ENCODE peak calls at places on chromosomes 12 and 14, in ten cellular contexts. P, O, D, B, M, C, H, Q, R and Y are unnamed samples. For H3K9me3, the result is how much of the 10 kb centered on the place peaks cover.

GRCh38 chr14:54186821-54187365 is 209.9 kb upstream of the CDKN3 start:
- DNase-seq in P (no peak), O (no peak), D (no peak), B (no peak), M (no peak), C (no peak), H (no peak), Q (no peak), R (no peak), Y (no peak)

GRCh38 chr14:74582910-74583581 is 29.0 kb downstream of the LTBP2 start:
- DNase-seq in P (no peak), O (peak), D (no peak), B (no peak), M (no peak), C (no peak), H (peak), Q (no peak), R (peak), Y (peak)

GRCh38 chr12:10562306-10562933 is 51.0 kb downstream of the MAGOHB start:
- DNase-seq in P (no peak), O (no peak), D (peak), B (peak), M (no peak), C (no peak), H (peak), Q (no peak), R (no peak), Y (peak)

GRCh38 chr12:124910561-124911478 is 3.6 kb downstream of the UBC start:
- DNase-seq in P (no peak), O (no peak), D (no peak), B (no peak), M (no peak), C (no peak), H (no peak), Q (no peak), R (peak), Y (peak)

GRCh38 chr12:131194166-131194565 is 240.5 kb downstream of the ADGRD1 start:
- DNase-seq in P (no peak), O (no peak), D (peak), B (peak), M (no peak), C (no peak), H (no peak), Q (no peak), R (no peak), Y (no peak)

GRCh38 chr14:37480446-37481290 is 114.4 kb downstream of the FOXA1 start:
- DNase-seq in P (no peak), O (no peak), D (no peak), B (no peak), M (no peak), C (no peak), H (no peak), Q (no peak), R (no peak), Y (no peak)

GRCh38 chr12:19908825-19909224 is 459.5 kb upstream of the PDE3A start:
- DNase-seq in P (no peak), O (no peak), D (no peak), B (no peak), M (no peak), C (no peak), H (no peak), Q (no peak), R (no peak), Y (no peak)

GRCh38 chr12:66049538-66050282 is 80.8 kb downstream of the LLPH start:
- DNase-seq in P (no peak), O (no peak), D (no peak), B (no peak), M (no peak), C (no peak), H (no peak), Q (no peak), R (no peak), Y (no peak)

GRCh38 chr12:131095826-131096680 is 142.3 kb downstream of the ADGRD1 start:
- DNase-seq in P (peak), O (peak), D (no peak), B (no peak), M (no peak), C (no peak), H (no peak), Q (peak), R (no peak), Y (peak)

GRCh38 chr12:42498549-42499247 is 90.8 kb downstream of the PRICKLE1 start:
- DNase-seq in P (no peak), O (no peak), D (no peak), B (no peak), M (no peak), C (no peak), H (no peak), Q (no peak), R (no peak), Y (no peak)

GRCh38 chr12:57764662-57765002 is 2.2 kb downstream of the CYP27B1 start:
- DNase-seq in P (no peak), O (no peak), D (no peak), B (no peak), M (no peak), C (no peak), H (no peak), Q (no peak), R (peak), Y (no peak)

GRCh38 chr14:20215196-20215595 is 8.3 kb upstream of the OR11H6 start:
- DNase-seq in P (no peak), O (no peak), D (no peak), B (no peak), M (no peak), C (no peak), H (no peak), Q (no peak), R (no peak), Y (no peak)

GRCh38 chr14:68306265-68306933 is 486.5 kb downstream of the ZFP36L1 start:
- DNase-seq in P (no peak), O (no peak), D (no peak), B (no peak), M (no peak), C (peak), H (no peak), Q (no peak), R (no peak), Y (no peak)

GRCh38 chr12:91040356-91040755 is 17.5 kb downstream of the KERA start:
- DNase-seq in P (no peak), O (no peak), D (no peak), B (no peak), M (no peak), C (no peak), H (no peak), Q (no peak), R (no peak), Y (no peak)

GRCh38 chr12:26651566-26652188 is 181.3 kb downstream of the ITPR2 start:
- DNase-seq in P (peak), O (peak), D (peak), B (peak), M (peak), C (peak), H (peak), Q (peak), R (no peak), Y (peak)

DNA sequence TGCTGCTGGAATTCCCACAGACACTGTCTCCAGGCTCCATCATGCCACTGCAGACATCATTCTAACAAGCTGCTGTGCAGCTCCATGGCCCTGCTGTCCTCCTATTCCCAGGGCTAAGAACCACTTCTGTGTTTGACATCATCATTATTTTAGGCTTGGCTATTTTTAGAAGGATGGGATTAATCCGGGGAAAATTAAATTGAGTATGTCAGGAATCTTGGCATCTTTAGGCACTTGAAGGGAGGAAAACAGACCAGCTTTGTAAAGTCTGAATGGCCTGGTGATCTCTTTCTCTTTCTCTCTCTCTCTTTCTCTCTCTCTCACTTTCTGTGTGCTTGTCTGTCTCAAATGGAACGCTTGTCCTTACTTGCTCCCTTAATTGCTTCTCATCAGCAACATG is 568.3 kb upstream of the FLRT2 start:
- DNase-seq in P (no peak), O (peak), D (no peak), B (no peak), M (no peak), C (no peak), H (no peak), Q (no peak), R (peak), Y (no peak)
- H3K9me3 ChIP-seq in P (under half), O (under half), D (under half), B (under half), M (under half), C (under half), H (under half), Q (under half), R (under half), Y (under half)

DNA sequence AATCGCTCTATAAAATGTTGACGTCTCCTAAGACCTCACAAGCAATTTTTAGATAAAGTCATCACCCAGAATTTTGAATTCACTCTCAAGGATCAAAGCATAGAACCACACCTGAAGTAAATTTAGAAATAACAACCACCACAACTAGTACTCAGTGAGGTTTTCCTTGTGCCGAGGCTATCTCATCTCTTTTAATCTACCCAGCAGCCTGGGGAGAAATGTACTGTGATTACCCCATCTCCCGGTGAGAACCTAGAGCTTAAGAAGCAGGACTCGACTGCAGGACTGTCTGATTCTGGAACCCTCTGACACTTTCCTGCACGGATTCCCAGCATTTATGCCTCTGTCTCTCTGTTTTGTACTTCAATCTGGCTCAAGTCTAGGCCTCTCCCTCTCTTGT is 180.9 kb upstream of the PLXNC1 start:
- DNase-seq in P (no peak), O (no peak), D (no peak), B (no peak), M (no peak), C (no peak), H (no peak), Q (no peak), R (no peak), Y (no peak)
- H3K27ac ChIP-seq in P (no peak), O (no peak), D (no peak), B (no peak), M (no peak), C (no peak), H (no peak), Q (no peak), R (no peak), Y (no peak)

GRCh38 chr14:52954346-52955214 is 3.7 kb upstream of the FERMT2 start:
- DNase-seq in P (no peak), O (no peak), D (no peak), B (no peak), M (no peak), C (no peak), H (no peak), Q (no peak), R (no peak), Y (no peak)
- TF ChIP-seq POLR2A in P (peak), O (no peak), D (no peak), B (no peak), M (no peak), C (no peak), H (no peak), Q (no peak), R (no peak), Y (no peak)

DNA sequence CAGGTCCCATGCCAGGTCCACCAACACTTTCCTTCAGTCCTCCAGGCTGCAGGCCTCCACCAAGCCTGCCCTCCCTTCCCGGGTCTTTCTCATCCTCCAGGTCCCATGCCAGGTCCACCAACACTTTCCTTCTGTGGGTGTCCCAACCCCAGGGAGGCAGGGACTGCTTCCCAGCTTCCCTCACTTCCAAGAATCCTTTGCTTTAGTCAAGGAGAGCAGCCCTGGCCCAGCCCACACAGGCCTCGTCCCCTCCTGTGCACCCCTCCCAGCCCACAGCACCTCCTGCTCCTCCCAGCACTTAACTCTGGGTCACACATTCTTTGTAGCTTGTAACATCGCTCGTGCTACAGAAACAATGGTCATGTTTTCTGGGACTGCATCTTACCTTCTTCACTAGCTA is 72.9 kb downstream of the TESC start:
- DNase-seq in P (no peak), O (no peak), D (no peak), B (no peak), M (no peak), C (no peak), H (no peak), Q (no peak), R (no peak), Y (no peak)
- H3K9me3 ChIP-seq in P (under half), O (under half), D (under half), B (under half), M (under half), C (under half), H (under half), Q (under half), R (under half), Y (under half)

GRCh38 chr12:6044082-6044481 is 80.4 kb downstream of the VWF start:
- DNase-seq in P (no peak), O (no peak), D (no peak), B (no peak), M (no peak), C (no peak), H (no peak), Q (no peak), R (no peak), Y (no peak)
- H3K27ac ChIP-seq in P (no peak), O (no peak), D (no peak), B (no peak), M (no peak), C (no peak), H (no peak), Q (no peak), R (no peak), Y (no peak)

DNA sequence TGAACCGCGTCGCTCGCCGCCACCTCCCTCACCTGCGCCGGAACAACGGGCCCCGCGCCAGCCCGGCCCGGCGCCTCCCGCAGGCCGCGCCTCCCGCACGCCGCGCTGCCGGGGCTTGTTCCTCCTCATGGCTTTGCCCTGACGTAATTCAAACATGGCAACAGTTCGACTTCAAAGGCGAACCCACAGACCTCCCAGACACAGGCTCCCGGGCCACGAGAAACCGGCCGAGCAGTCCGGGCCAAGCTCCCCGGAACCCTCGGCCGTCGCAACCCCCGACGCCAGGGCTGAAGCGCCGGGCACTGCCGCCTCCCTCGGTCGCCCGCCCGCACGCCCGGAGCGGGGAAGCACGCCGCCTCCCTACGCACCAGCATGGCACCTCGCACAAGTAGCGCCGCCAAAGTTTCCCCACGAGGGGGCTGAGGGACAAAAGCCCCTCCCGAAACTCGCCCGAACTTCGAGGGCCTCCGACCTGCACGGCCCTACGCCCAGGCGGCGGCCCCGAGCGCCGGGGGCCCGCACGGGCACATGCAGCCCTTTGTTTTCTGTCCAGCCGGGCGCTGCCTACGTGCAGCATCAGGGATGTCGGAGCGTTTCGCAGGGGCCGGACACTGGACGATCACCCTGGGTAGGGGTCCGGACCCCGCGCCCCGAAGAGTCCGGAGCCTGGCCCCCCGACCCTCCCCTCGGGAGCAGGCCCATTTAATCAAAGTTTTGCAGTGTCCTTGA is 1.7 kb downstream of the SINHCAF start:
- DNase-seq in P (peak), O (peak), D (peak), B (peak), M (no peak), C (no peak), H (peak), Q (peak), R (peak), Y (peak)
- TF ChIP-seq POLR2A in P (peak), O (no peak), D (peak), B (no peak), M (peak), C (peak), H (no peak), Q (peak), R (peak), Y (no peak)

DNA sequence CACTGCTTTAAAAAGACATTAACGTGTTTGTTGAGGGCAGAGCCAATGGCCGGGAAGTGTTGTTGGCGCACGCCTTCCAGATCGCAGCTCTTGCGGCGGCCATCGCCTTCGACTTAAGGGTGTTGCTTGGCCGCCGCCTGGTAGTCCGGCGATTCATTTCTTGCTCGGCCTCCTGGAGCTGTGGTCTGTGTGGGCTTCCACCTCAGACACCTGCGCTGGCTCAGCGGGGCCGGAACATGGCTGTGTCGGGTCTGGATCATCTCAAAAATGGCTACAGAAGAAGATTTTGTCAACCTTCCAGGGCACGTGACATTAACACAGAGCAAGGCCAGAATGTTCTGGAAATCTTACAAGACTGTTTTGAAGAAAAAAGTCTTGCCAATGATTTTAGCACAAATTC is 24.7 kb downstream of the GALNT4 start:
- DNase-seq in P (no peak), O (no peak), D (no peak), B (no peak), M (no peak), C (no peak), H (no peak), Q (no peak), R (no peak), Y (no peak)
- H3K9me3 ChIP-seq in P (under half), O (under half), D (under half), B (under half), M (under half), C (under half), H (under half), Q (under half), R (under half), Y (under half)

GRCh38 chr14:98963610-98964009 is 308.4 kb downstream of the BCL11B start:
- DNase-seq in P (no peak), O (no peak), D (no peak), B (no peak), M (no peak), C (no peak), H (no peak), Q (no peak), R (no peak), Y (no peak)

GRCh38 chr14:98959958-98960616 is 311.9 kb downstream of the BCL11B start:
- DNase-seq in P (no peak), O (no peak), D (no peak), B (no peak), M (no peak), C (no peak), H (no peak), Q (no peak), R (no peak), Y (no peak)

GRCh38 chr14:98961191-98961590 is 310.8 kb downstream of the BCL11B start:
- DNase-seq in P (no peak), O (no peak), D (no peak), B (no peak), M (no peak), C (no peak), H (no peak), Q (no peak), R (no peak), Y (no peak)

GRCh38 chr14:98960617-98961013 is 311.4 kb downstream of the BCL11B start:
- DNase-seq in P (no peak), O (no peak), D (no peak), B (no peak), M (no peak), C (no peak), H (no peak), Q (no peak), R (no peak), Y (no peak)

GRCh38 chr14:98962118-98962517 is 309.9 kb downstream of the BCL11B start:
- DNase-seq in P (no peak), O (no peak), D (no peak), B (no peak), M (no peak), C (no peak), H (no peak), Q (no peak), R (no peak), Y (no peak)
- H3K27ac ChIP-seq in P (no peak), O (no peak), D (no peak), B (no peak), M (no peak), C (no peak), H (no peak), Q (no peak), R (no peak), Y (no peak)